ENCODE peak calls at places on chromosomes 12 and 14, in five cellular contexts. Q, V, J, D and H are unnamed samples.

GRCh38 chr14:24192933-24193332 is 2.3 kb downstream of the TM9SF1 start:
- DNase-seq in V (no peak), D (no peak), J (no peak), Q (no peak), H (no peak)

GRCh38 chr14:99522457-99522891 is 41.3 kb downstream of the CCNK start:
- DNase-seq in D (no peak), J (peak), V (peak), Q (peak), H (peak)

GRCh38 chr14:32565256-32565655 is 236.2 kb downstream of the AKAP6 start:
- DNase-seq in V (no peak), D (no peak), J (no peak), Q (no peak), H (no peak)

GRCh38 chr12:2922329-2922728 is 31.6 kb downstream of the TULP3 start:
- DNase-seq in D (no peak), V (peak), Q (no peak), J (no peak), H (peak)

GRCh38 chr14:81256289-81256960 is 35.7 kb upstream of the GTF2A1 start:
- DNase-seq in D (no peak), Q (no peak), J (no peak), V (no peak), H (no peak)

GRCh38 chr14:77991128-77991772 is 178.9 kb upstream of the NRXN3 start:
- DNase-seq in D (peak), J (no peak), Q (peak), V (no peak), H (no peak)

GRCh38 chr12:50620975-50621360 is 116.2 kb downstream of the DIP2B start:
- DNase-seq in V (no peak), D (no peak), Q (no peak), J (no peak), H (peak)

GRCh38 chr12:86254399-86255107 is 1.6 kb downstream of the MGAT4C start:
- DNase-seq in Q (no peak), D (no peak), V (no peak), J (no peak), H (no peak)

GRCh38 chr14:105087308-105087962 is 22.2 kb upstream of the GPR132 start:
- DNase-seq in D (no peak), Q (peak), V (peak), J (peak), H (peak)

GRCh38 chr12:52206309-52207040 is 14.7 kb upstream of the KRT80 start:
- DNase-seq in J (no peak), V (no peak), Q (no peak), D (no peak), H (no peak)

GRCh38 chr12:116324684-116325664 is 47.5 kb upstream of the MED13L start:
- DNase-seq in Q (no peak), D (peak), V (no peak), J (no peak), H (no peak)
- H3K4me3 ChIP-seq in Q (no peak), D (no peak), V (no peak), J (no peak), H (no peak)

GRCh38 chr12:83389237-83389996 is 702.7 kb downstream of the TMTC2 start:
- DNase-seq in D (peak), V (no peak), Q (peak), J (no peak), H (no peak)
- TF ChIP-seq CTCF in D (no peak), V (no peak), Q (peak), J (no peak), H (no peak)

DNA sequence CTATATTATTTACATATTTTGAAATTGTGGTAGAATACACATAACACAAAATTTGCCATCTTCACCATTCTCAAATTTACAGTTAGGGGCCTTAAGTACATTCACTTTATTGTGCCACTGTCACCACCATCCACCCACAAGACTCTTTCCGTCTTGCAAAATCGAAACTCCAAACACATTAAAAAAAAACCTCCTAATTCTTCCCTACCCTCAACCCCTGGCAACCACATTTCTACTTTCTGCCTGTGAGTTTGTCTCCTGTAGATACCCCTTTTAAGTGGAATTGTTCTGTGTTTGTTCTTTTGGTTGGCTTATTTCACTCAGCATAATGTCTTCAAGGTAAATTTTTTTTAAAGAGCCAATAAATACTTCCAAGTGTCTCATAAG is 31.6 kb upstream of the AMIGO2 start:
- DNase-seq in Q (no peak), D (no peak), J (no peak), V (no peak), H (no peak)
- H3K4me3 ChIP-seq in Q (no peak), D (no peak), J (no peak), V (no peak), H (no peak)

GRCh38 chr12:54294152-54294913 is 6.5 kb downstream of the NFE2 start:
- DNase-seq in V (peak), D (peak), J (no peak), Q (peak), H (peak)
- TF ChIP-seq CTCF in V (peak), D (peak), J (no peak), Q (peak), H (peak)